ENCODE peak calls at places on chromosomes 3 and 15, in six cellular contexts. B is H9, K is neuronal stem cell, T is mesenchymal stem cell, G is H1, Z is trophoblast cell. M is an unnamed sample.

GRCh38 chr15:62482715-62483429 is 317.8 kb upstream of the C2CD4B start:
- DNase-seq in B (peak), K (peak), T (peak), G (peak), Z (peak), M (peak)

GRCh38 chr3:22491326-22491725 is 711.8 kb upstream of the UBE2E2 start:
- DNase-seq in B (no peak), K (no peak), T (no peak), G (no peak), Z (no peak), M (no peak)

GRCh38 chr3:64687781-64688515 is at the start of gene ADAMTS9:
- DNase-seq in B (peak), K (peak), T (peak), G (no peak), Z (no peak), M (peak)

GRCh38 chr3:197216169-197216860 is 82.1 kb downstream of the DLG1 start:
- DNase-seq in B (no peak), K (no peak), T (no peak), G (no peak), Z (no peak), M (peak)

GRCh38 chr15:68631621-68632051 is 52.8 kb downstream of the CORO2B start:
- DNase-seq in B (peak), K (no peak), T (no peak), G (no peak), Z (no peak), M (no peak)

GRCh38 chr3:81249540-81250029 is 511.9 kb downstream of the GBE1 start:
- DNase-seq in B (no peak), K (no peak), T (peak), G (no peak), Z (no peak), M (peak)

GRCh38 chr15:82539690-82540054 is 585 bp downstream of the RPS17 start:
- DNase-seq in B (no peak), K (no peak), T (no peak), G (no peak), Z (peak), M (no peak)

GRCh38 chr15:67110958-67111864 is 45.8 kb downstream of the SMAD3 start:
- DNase-seq in B (no peak), K (no peak), T (peak), G (no peak), Z (no peak), M (peak)

GRCh38 chr3:155737844-155738460 is 6.9 kb downstream of the PLCH1 start:
- DNase-seq in B (no peak), K (no peak), T (no peak), G (no peak), Z (no peak), M (no peak)

GRCh38 chr3:127005864-127006500 is 23.1 kb downstream of the PLXNA1 start:
- DNase-seq in B (no peak), K (no peak), T (no peak), G (no peak), Z (no peak), M (peak)

GRCh38 chr15:76310470-76311070 is 699 bp downstream of the ETFA start:
- DNase-seq in B (no peak), K (no peak), T (peak), G (no peak), Z (peak), M (no peak)

GRCh38 chr3:39639344-39640236 is 169.8 kb upstream of the MYRIP start:
- DNase-seq in B (peak), K (peak), T (peak), G (peak), Z (peak), M (peak)

GRCh38 chr3:31255007-31255603 is 277.6 kb upstream of the STT3B start:
- DNase-seq in B (no peak), K (no peak), T (no peak), G (no peak), Z (no peak), M (no peak)

GRCh38 chr15:79896131-79896633 is 632 bp downstream of the MTHFS start:
- DNase-seq in B (no peak), K (no peak), T (no peak), G (no peak), Z (no peak), M (no peak)

GRCh38 chr15:29805043-29805707 is 17.1 kb downstream of the TJP1 start:
- DNase-seq in B (no peak), K (no peak), T (peak), G (no peak), Z (no peak), M (peak)

GRCh38 chr15:82183121-82184031 is 79.2 kb downstream of the EFL1 start:
- DNase-seq in B (no peak), K (no peak), T (no peak), G (no peak), Z (no peak), M (peak)

GRCh38 chr15:42274693-42274971 is 1.4 kb upstream of the TMEM87A start:
- DNase-seq in B (no peak), K (no peak), T (no peak), G (no peak), Z (no peak), M (no peak)

GRCh38 chr3:187919535-187919934 is 174.3 kb upstream of the BCL6 start:
- DNase-seq in B (no peak), K (no peak), T (no peak), G (no peak), Z (no peak), M (no peak)

GRCh38 chr15:29978411-29979382 is 104.1 kb upstream of the GOLGA8J start:
- DNase-seq in B (no peak), K (no peak), T (peak), G (no peak), Z (no peak), M (no peak)

GRCh38 chr15:72919936-72920455 is 132.3 kb upstream of the NEO1 start:
- DNase-seq in B (no peak), K (no peak), T (no peak), G (no peak), Z (no peak), M (no peak)

GRCh38 chr15:63752075-63752684 is 81.6 kb downstream of the HERC1 start:
- DNase-seq in B (no peak), K (no peak), T (peak), G (no peak), Z (peak), M (peak)

GRCh38 chr15:73770049-73770448 is 16.9 kb upstream of the INSYN1 start:
- DNase-seq in B (no peak), K (no peak), T (no peak), G (no peak), Z (no peak), M (no peak)

GRCh38 chr3:54225841-54226528 is 103.6 kb downstream of the CACNA2D3 start:
- DNase-seq in B (no peak), K (no peak), T (no peak), G (no peak), Z (no peak), M (no peak)

DNA sequence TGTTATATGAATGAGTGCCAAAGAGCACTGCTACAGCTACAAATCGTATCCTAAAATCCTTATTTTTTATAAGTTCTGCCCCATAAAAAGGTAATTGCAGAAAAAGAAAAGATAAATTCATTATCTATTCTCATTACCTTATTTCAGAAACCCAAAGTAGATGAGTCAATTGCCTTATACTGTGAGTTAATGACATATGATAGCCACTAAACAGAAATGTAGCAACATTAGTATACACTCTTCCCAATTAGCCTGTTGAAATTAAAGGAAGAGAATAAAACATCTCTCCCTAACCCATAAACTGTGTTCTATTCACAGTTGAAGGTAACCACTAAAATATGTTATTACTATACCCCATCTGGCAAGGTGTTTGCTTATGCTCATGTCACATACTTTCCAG is 11.0 kb downstream of the TBL1XR1 start:
- DNase-seq in B (no peak), K (no peak), T (no peak), G (no peak), Z (no peak), M (no peak)
- H4K91ac ChIP-seq in B (no peak), K (no peak), T (no peak), G (no peak), Z (no peak), M (no peak)

GRCh38 chr15:53833134-53833624 is 73.7 kb upstream of the WDR72 start:
- DNase-seq in B (no peak), K (no peak), T (no peak), G (no peak), Z (peak), M (peak)

GRCh38 chr15:53829471-53829870 is 70.0 kb upstream of the WDR72 start:
- DNase-seq in B (no peak), K (no peak), T (no peak), G (no peak), Z (no peak), M (no peak)

GRCh38 chr15:53830707-53831386 is 71.4 kb upstream of the WDR72 start:
- DNase-seq in B (no peak), K (no peak), T (no peak), G (no peak), Z (peak), M (no peak)

GRCh38 chr15:53834214-53834613 is 74.8 kb upstream of the WDR72 start:
- DNase-seq in B (no peak), K (no peak), T (no peak), G (no peak), Z (no peak), M (no peak)

DNA sequence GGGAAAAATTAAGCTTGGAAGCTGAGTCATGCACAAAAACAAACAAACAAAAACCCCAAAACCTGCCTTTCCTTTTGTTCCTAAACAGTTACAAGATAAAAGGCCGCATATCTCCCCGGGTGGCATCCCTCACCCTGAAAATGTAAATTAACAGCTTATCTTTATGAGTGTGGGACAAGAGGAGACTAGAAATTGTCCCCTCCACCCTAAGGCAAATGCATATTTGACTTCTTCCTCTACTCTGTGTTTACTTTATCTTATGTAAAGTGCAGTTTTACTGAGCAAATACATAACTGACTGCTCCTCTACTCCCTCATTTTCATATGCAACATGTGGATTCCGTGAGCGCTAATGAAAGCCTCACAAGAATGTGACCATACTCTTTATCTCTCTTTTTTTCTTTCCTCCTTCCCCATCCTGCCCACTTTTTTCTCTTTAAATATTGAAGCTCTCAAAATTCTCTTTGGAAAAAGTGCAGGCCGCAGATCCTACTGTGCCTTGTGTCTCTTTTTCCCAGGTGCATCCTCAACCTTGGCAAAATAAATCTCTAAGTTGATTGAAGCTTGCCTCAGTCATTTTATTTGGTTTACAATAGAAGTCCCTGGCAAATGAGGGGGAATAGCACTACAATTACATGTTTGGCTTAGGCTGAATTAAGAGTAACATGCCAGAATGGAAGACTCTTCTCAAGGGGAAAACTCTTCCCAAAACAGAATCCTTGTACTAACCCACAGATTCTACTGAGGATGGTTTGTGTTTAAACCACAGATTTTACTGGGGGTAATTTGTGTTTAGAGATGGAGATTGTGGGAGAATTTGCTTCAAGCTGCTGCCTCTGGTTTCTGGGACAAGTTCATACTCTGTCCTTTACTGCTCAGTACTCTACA is 72.7 kb upstream of the WDR72 start:
- DNase-seq in B (no peak), K (no peak), T (no peak), G (no peak), Z (no peak), M (no peak)
- H2AK5ac ChIP-seq in B (no peak), K (no peak), T (peak), G (no peak), Z (peak), M (no peak)

GRCh38 chr3:13472286-13472685 is 7.8 kb upstream of the HDAC11 start:
- DNase-seq in B (no peak), K (no peak), T (no peak), G (no peak), Z (peak), M (no peak)

GRCh38 chr3:13474776-13475303 is 5.3 kb upstream of the HDAC11 start:
- DNase-seq in B (no peak), K (no peak), T (no peak), G (no peak), Z (peak), M (no peak)

GRCh38 chr3:13473020-13473419 is 7.1 kb upstream of the HDAC11 start:
- DNase-seq in B (no peak), K (no peak), T (no peak), G (no peak), Z (no peak), M (no peak)

GRCh38 chr3:13475871-13476590 is 4.1 kb upstream of the HDAC11 start:
- DNase-seq in B (no peak), K (no peak), T (no peak), G (no peak), Z (peak), M (no peak)

DNA sequence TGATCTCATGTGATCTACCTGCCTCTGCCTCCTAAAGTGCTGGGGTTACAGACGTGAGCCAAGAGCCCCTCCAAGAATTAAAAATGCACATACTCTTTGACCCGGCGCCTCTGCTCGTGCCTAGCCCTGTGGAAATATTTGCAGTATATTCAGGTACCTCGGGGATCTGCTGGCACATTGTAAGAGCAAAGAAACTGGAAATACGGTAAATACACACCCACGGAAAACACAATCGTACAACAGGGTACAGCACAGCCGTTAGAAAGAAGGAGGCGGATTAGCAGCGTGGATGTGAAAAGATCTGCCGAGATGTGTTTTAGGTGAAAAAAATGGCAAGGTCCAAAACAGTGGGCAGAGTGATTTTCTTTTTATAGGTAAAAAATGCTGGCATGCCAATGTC is 6.1 kb upstream of the HDAC11 start:
- DNase-seq in B (no peak), K (no peak), T (no peak), G (no peak), Z (no peak), M (no peak)
- H4K91ac ChIP-seq in B (no peak), K (no peak), T (no peak), G (no peak), Z (no peak), M (no peak)

GRCh38 chr3:194315088-194315964 is 35.8 kb downstream of the CPN2 start:
- DNase-seq in B (peak), K (peak), T (peak), G (peak), Z (peak), M (peak)
- H2AK5ac ChIP-seq in B (no peak), K (no peak), T (peak), G (peak), Z (no peak), M (no peak)

DNA sequence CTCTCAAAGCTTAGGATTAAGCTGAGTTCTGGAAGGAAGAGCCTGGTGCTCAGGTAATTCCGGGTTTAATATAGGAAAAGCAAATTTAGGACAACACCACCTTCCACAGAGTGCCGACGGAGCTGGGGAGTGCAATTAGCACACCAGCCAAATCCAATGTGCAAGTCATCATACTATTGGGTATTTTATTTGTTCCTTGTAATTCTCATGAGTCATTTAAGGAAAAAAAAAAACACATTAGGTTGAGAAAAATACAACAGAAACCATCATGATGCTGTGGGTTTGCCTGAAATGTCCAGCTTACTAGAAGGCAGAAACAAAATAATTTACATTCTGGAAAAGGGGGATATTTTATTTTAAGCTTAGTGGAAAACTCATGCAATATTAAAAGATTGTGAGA is 271.8 kb downstream of the OCA2 start:
- DNase-seq in B (no peak), K (no peak), T (no peak), G (no peak), Z (no peak), M (peak)
- H4K91ac ChIP-seq in B (no peak), K (no peak), T (no peak), G (no peak), Z (no peak), M (no peak)

DNA sequence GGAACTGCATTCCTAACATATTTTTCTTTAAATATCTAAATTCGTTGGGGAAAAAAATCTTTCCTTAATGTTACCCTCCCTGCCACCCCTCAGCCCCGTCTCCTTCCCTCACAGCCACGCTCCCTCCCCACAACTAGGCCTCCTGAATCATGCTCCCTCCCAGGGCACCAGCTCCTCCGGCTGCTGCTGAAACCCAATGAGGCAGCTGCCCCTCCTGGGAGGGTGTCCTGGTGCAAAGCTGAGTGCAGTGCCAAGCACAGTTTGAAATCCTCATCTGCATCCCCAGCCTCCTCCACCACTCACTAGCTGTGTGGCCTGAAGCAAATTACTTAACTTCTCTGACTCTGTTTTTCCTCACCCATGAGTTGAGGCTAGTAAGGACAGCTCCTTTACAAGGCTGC is 2.7 kb upstream of the NR2E3 start:
- DNase-seq in B (no peak), K (no peak), T (peak), G (no peak), Z (no peak), M (peak)
- H2AK5ac ChIP-seq in B (no peak), K (peak), T (peak), G (peak), Z (no peak), M (no peak)

GRCh38 chr3:123397050-123397590 is 51.8 kb downstream of the ADCY5 start:
- DNase-seq in B (no peak), K (no peak), T (no peak), G (no peak), Z (no peak), M (no peak)

GRCh38 chr3:123401836-123402530 is 46.9 kb downstream of the ADCY5 start:
- DNase-seq in B (no peak), K (no peak), T (no peak), G (no peak), Z (no peak), M (no peak)

GRCh38 chr3:123397921-123398785 is 50.7 kb downstream of the ADCY5 start:
- DNase-seq in B (no peak), K (no peak), T (no peak), G (no peak), Z (peak), M (no peak)

GRCh38 chr3:123396171-123397049 is 52.5 kb downstream of the ADCY5 start:
- DNase-seq in B (no peak), K (no peak), T (no peak), G (no peak), Z (peak), M (no peak)

GRCh38 chr3:123400169-123400568 is 48.7 kb downstream of the ADCY5 start:
- DNase-seq in B (no peak), K (no peak), T (no peak), G (no peak), Z (peak), M (no peak)
- H4K91ac ChIP-seq in B (no peak), K (no peak), T (no peak), G (no peak), Z (no peak), M (no peak)

DNA sequence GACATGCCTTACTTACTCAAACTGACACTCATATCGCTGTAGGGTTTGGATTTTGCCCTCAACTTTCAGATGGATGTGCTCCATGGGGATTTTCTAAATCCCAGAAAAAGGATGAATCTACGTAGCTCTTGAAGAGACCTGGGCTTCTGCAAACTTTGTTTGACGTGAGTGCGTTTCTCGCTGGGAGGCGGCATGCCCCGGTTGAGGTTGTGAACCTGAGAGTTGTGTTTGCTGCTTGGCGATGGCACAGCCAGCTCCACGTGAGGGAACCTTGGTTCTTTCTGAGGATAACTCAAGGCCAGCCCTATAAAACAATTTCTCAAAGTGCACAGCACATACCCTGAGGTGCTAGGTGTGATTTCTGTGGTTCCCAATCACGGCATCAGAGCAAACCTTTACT is 209.5 kb downstream of the ADAMTS17 start:
- DNase-seq in B (no peak), K (no peak), T (no peak), G (no peak), Z (no peak), M (no peak)
- H2AK5ac ChIP-seq in B (no peak), K (no peak), T (no peak), G (no peak), Z (no peak), M (no peak)

GRCh38 chr3:69066121-69066520 is 14.0 kb upstream of the TMF1 start:
- DNase-seq in B (no peak), K (no peak), T (no peak), G (no peak), Z (no peak), M (no peak)
- H4K91ac ChIP-seq in B (no peak), K (no peak), T (no peak), G (no peak), Z (no peak), M (no peak)

GRCh38 chr15:40410476-40410875 is 4.9 kb downstream of the IVD start:
- DNase-seq in B (no peak), K (no peak), T (no peak), G (no peak), Z (no peak), M (no peak)

GRCh38 chr15:40407343-40407990 is 1.9 kb downstream of the IVD start:
- DNase-seq in B (no peak), K (no peak), T (no peak), G (no peak), Z (no peak), M (no peak)

GRCh38 chr15:40409366-40409765 is 3.8 kb downstream of the IVD start:
- DNase-seq in B (no peak), K (no peak), T (no peak), G (no peak), Z (peak), M (no peak)

GRCh38 chr15:40405501-40406381 is at the start of gene IVD:
- DNase-seq in B (peak), K (peak), T (peak), G (peak), Z (peak), M (peak)
- H2AK5ac ChIP-seq in B (no peak), K (peak), T (no peak), G (no peak), Z (peak), M (peak)

M was measured in IMR-90.